ENCODE peak calls at places on chromosomes 7 and 10, in eight cellular contexts. One of them, this sample, is unnamed.

GRCh38 chr10:11234857-11235640 is 217.4 kb downstream of the CELF2 start:
- DNase-seq in Panc1: no peak
- DNase-seq in sigmoid colon: no peak
- DNase-seq in stomach: no peak
- DNase-seq in HL-60: no peak
- DNase-seq in H1: no peak
- DNase-seq in endothelial cell of umbilical vein: peak; percentile 13
- DNase-seq in upper lobe of left lung: no peak
- DNase-seq in this sample: no peak

GRCh38 chr10:49508249-49508648 is 30.7 kb downstream of the ERCC6 start:
- DNase-seq in HL-60: peak; percentile 45
- DNase-seq in stomach: no peak
- DNase-seq in Panc1: no peak
- DNase-seq in sigmoid colon: no peak
- DNase-seq in H1: no peak
- DNase-seq in endothelial cell of umbilical vein: no peak
- DNase-seq in upper lobe of left lung: no peak
- DNase-seq in this sample: no peak

GRCh38 chr7:115040526-115040925 is 118.6 kb downstream of the MDFIC start:
- DNase-seq in upper lobe of left lung: no peak
- DNase-seq in sigmoid colon: no peak
- DNase-seq in endothelial cell of umbilical vein: no peak
- DNase-seq in H1: no peak
- DNase-seq in HL-60: no peak
- DNase-seq in Panc1: no peak
- DNase-seq in stomach: no peak
- DNase-seq in this sample: no peak

GRCh38 chr10:1163204-1163660 is 107.0 kb downstream of the WDR37 start:
- DNase-seq in Panc1: no peak
- DNase-seq in sigmoid colon: no peak
- DNase-seq in upper lobe of left lung: peak; percentile 62
- DNase-seq in stomach: peak; percentile 17
- DNase-seq in HL-60: no peak
- DNase-seq in H1: no peak
- DNase-seq in endothelial cell of umbilical vein: no peak
- DNase-seq in this sample: no peak

GRCh38 chr7:15667999-15668398 is 18.5 kb downstream of the MEOX2 start:
- DNase-seq in stomach: no peak
- DNase-seq in upper lobe of left lung: no peak
- DNase-seq in HL-60: no peak
- DNase-seq in Panc1: no peak
- DNase-seq in endothelial cell of umbilical vein: no peak
- DNase-seq in H1: no peak
- DNase-seq in sigmoid colon: no peak
- DNase-seq in this sample: peak; percentile 35

GRCh38 chr7:26705567-26705966 is 158.8 kb downstream of the SKAP2 start:
- DNase-seq in endothelial cell of umbilical vein: peak; percentile 96
- DNase-seq in upper lobe of left lung: no peak
- DNase-seq in HL-60: no peak
- DNase-seq in stomach: no peak
- DNase-seq in H1: no peak
- DNase-seq in Panc1: peak; percentile 73
- DNase-seq in sigmoid colon: no peak
- DNase-seq in this sample: no peak

GRCh38 chr10:1737222-1738061 is at the start of gene ADARB2:
- DNase-seq in endothelial cell of umbilical vein: no peak
- DNase-seq in H1: peak; percentile 85
- DNase-seq in upper lobe of left lung: peak; percentile 84
- DNase-seq in HL-60: no peak
- DNase-seq in stomach: peak; percentile 58
- DNase-seq in sigmoid colon: no peak
- DNase-seq in Panc1: no peak
- DNase-seq in this sample: no peak

GRCh38 chr7:31744294-31744874 is 57.4 kb downstream of the PPP1R17 start:
- DNase-seq in Panc1: peak; percentile 59
- DNase-seq in endothelial cell of umbilical vein: peak; percentile 79
- DNase-seq in stomach: peak; percentile 61
- DNase-seq in HL-60: peak; percentile 59
- DNase-seq in sigmoid colon: peak; percentile 76
- DNase-seq in upper lobe of left lung: no peak
- DNase-seq in H1: peak; percentile 67
- DNase-seq in this sample: peak; percentile 65

GRCh38 chr10:92490387-92490786 is 83.5 kb downstream of the IDE start:
- DNase-seq in Panc1: no peak
- DNase-seq in sigmoid colon: no peak
- DNase-seq in H1: no peak
- DNase-seq in stomach: no peak
- DNase-seq in upper lobe of left lung: no peak
- DNase-seq in endothelial cell of umbilical vein: no peak
- DNase-seq in HL-60: no peak
- DNase-seq in this sample: no peak

GRCh38 chr7:112422842-112423496 is 27.3 kb upstream of the IFRD1 start:
- DNase-seq in upper lobe of left lung: no peak
- DNase-seq in Panc1: no peak
- DNase-seq in HL-60: peak; percentile 91
- DNase-seq in sigmoid colon: peak; percentile 78
- DNase-seq in endothelial cell of umbilical vein: peak; percentile 94
- DNase-seq in H1: peak; percentile 63
- DNase-seq in stomach: peak; percentile 90
- DNase-seq in this sample: peak; percentile 55

DNA sequence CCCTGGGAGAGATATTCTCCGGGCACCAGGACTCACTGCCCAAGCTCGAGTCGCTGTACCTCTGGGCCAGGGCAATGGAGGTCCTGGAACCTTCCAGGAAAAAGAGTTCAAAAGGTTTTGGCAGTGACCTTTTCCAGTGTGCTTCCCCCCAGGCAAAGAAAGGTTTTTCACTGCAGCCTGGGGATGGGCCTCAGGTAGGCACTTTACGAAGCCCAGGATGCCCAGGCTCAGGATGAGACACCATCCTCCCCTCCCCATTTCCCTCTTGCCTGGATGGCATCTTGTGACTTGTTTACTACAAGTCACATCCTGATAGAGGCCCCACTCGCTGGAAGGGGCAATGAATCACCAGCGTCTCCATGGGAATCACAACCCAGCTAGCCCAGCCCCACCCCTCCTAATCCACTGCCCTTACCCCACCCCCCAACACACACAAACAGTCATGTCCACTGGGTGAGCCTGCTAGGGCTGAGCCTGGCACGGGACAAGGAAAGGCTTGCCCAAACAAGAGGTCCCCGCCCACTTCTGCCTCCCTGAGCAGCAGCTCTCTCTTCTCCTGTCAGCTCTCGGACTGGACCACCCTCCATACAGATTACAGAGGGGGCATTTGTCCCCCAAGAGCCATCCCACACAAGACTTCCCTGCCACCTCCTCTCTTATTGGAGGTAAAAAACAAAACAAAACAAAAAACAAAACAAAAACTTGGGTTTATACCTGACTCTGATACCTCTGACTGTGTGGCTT is 93.9 kb upstream of the SMNDC1 start:
- DNase-seq in sigmoid colon: no peak
- DNase-seq in upper lobe of left lung: no peak
- DNase-seq in HL-60: no peak
- DNase-seq in stomach: peak; percentile 79
- DNase-seq in endothelial cell of umbilical vein: peak; percentile 99
- DNase-seq in Panc1: peak; percentile 99
- DNase-seq in H1: no peak
- DNase-seq in this sample: peak; percentile 84
- TF ChIP-seq POLR2AphosphoS5 in sigmoid colon: no peak
- TF ChIP-seq POLR2AphosphoS5 in upper lobe of left lung: peak; percentile 25
- TF ChIP-seq POLR2AphosphoS5 in HL-60: no peak
- TF ChIP-seq POLR2AphosphoS5 in stomach: peak; percentile 15
- TF ChIP-seq POLR2AphosphoS5 in endothelial cell of umbilical vein: peak; percentile 75
- TF ChIP-seq POLR2AphosphoS5 in Panc1: peak; percentile 33
- TF ChIP-seq POLR2AphosphoS5 in H1: no peak
- TF ChIP-seq POLR2AphosphoS5 in this sample: peak; percentile 33

GRCh38 chr10:66928000-66928770 is 2.3 kb downstream of the LRRTM3 start:
- DNase-seq in endothelial cell of umbilical vein: no peak
- DNase-seq in stomach: no peak
- DNase-seq in upper lobe of left lung: peak; percentile 32
- DNase-seq in Panc1: no peak
- DNase-seq in HL-60: no peak
- DNase-seq in sigmoid colon: peak; percentile 49
- DNase-seq in H1: peak; percentile 52
- DNase-seq in this sample: no peak

GRCh38 chr10:66926841-66927240 is 1.0 kb downstream of the LRRTM3 start:
- DNase-seq in Panc1: no peak
- DNase-seq in sigmoid colon: no peak
- DNase-seq in endothelial cell of umbilical vein: no peak
- DNase-seq in stomach: no peak
- DNase-seq in H1: no peak
- DNase-seq in upper lobe of left lung: no peak
- DNase-seq in HL-60: no peak
- DNase-seq in this sample: no peak

GRCh38 chr10:66927271-66927950 is 1.6 kb downstream of the LRRTM3 start:
- DNase-seq in HL-60: no peak
- DNase-seq in Panc1: no peak
- DNase-seq in endothelial cell of umbilical vein: no peak
- DNase-seq in upper lobe of left lung: no peak
- DNase-seq in sigmoid colon: no peak
- DNase-seq in H1: no peak
- DNase-seq in stomach: no peak
- DNase-seq in this sample: no peak

GRCh38 chr10:66924674-66925345 is 1.0 kb upstream of the LRRTM3 start:
- DNase-seq in H1: no peak
- DNase-seq in endothelial cell of umbilical vein: no peak
- DNase-seq in sigmoid colon: no peak
- DNase-seq in upper lobe of left lung: no peak
- DNase-seq in Panc1: no peak
- DNase-seq in HL-60: no peak
- DNase-seq in stomach: no peak
- DNase-seq in this sample: no peak

DNA sequence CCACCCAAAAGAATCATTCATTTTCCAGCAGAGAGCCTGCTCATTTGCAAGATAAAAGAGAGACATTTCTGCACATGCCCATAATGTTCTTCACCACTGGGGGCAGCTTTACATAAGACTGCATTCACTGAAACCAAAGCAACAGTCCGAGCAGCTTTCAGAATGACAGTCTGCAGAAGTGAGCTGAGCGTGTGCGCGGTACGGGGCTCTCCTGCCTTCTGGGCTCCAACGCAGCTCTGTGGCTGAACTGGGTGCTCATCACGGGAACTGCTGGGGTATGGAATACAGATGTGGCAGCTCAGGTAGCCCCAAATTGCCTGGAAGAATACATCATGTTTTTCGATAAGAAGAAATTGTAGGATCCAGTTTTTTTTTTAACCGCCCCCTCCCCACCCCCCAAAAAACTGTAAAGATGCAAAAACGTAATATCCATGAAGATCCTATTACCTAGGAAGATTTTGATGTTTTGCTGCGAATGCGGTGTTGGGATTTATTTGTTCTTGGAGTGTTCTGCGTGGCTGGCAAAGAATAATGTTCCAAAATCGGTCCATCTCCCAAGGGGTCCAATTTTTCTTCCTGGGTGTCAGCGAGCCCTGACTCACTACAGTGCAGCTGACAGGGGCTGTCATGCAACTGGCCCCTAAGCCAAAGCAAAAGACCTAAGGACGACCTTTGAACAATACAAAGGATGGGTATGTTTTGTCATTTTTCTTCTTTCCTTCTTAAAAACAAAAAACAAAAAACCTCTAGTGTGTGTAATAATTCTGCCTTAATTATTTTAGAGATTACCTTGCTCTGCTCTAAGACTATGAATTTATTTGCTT is at the start of gene LRRTM3:
- DNase-seq in stomach: peak; percentile 44
- DNase-seq in HL-60: peak; percentile 43
- DNase-seq in upper lobe of left lung: no peak
- DNase-seq in endothelial cell of umbilical vein: peak; percentile 53
- DNase-seq in Panc1: peak; percentile 20
- DNase-seq in sigmoid colon: peak; percentile 66
- DNase-seq in H1: peak; percentile 55
- DNase-seq in this sample: peak; percentile 34
- TF ChIP-seq POLR2AphosphoS5 in stomach: no peak
- TF ChIP-seq POLR2AphosphoS5 in HL-60: no peak
- TF ChIP-seq POLR2AphosphoS5 in upper lobe of left lung: no peak
- TF ChIP-seq POLR2AphosphoS5 in endothelial cell of umbilical vein: no peak
- TF ChIP-seq POLR2AphosphoS5 in Panc1: no peak
- TF ChIP-seq POLR2AphosphoS5 in sigmoid colon: no peak
- TF ChIP-seq POLR2AphosphoS5 in H1: no peak
- TF ChIP-seq POLR2AphosphoS5 in this sample: no peak

DNA sequence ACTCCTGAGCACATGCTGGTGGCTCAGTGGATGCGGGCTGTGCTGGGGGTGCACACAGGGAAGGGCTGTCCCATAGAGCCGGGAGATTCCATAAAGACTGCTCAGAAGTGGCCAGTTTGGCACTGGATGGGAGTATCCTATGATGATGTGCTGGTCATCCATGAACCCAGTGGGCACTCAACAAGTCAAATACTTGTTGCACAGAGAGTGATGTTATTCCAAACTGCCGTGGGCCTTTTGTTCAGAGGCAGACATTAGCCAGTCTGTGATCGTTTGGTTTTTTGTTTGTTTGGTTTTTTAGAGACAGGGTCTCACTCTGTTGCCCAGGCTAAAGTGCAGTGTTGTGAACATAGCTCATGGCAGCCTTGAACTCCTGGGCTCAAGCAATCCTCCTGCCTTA is 30.9 kb upstream of the SAMD8 start:
- DNase-seq in sigmoid colon: no peak
- DNase-seq in Panc1: no peak
- DNase-seq in H1: no peak
- DNase-seq in upper lobe of left lung: no peak
- DNase-seq in stomach: no peak
- DNase-seq in HL-60: no peak
- DNase-seq in endothelial cell of umbilical vein: no peak
- DNase-seq in this sample: no peak
- TF ChIP-seq POLR2AphosphoS5 in sigmoid colon: no peak
- TF ChIP-seq POLR2AphosphoS5 in Panc1: no peak
- TF ChIP-seq POLR2AphosphoS5 in H1: no peak
- TF ChIP-seq POLR2AphosphoS5 in upper lobe of left lung: no peak
- TF ChIP-seq POLR2AphosphoS5 in stomach: no peak
- TF ChIP-seq POLR2AphosphoS5 in HL-60: no peak
- TF ChIP-seq POLR2AphosphoS5 in endothelial cell of umbilical vein: no peak
- TF ChIP-seq POLR2AphosphoS5 in this sample: no peak

GRCh38 chr10:22932626-22933370 is 4.9 kb downstream of the ARMC3 start:
- DNase-seq in upper lobe of left lung: no peak
- DNase-seq in stomach: no peak
- DNase-seq in HL-60: no peak
- DNase-seq in H1: no peak
- DNase-seq in endothelial cell of umbilical vein: no peak
- DNase-seq in sigmoid colon: no peak
- DNase-seq in Panc1: no peak
- DNase-seq in this sample: no peak

GRCh38 chr10:22925088-22925487 is 2.8 kb upstream of the ARMC3 start:
- DNase-seq in endothelial cell of umbilical vein: no peak
- DNase-seq in H1: no peak
- DNase-seq in stomach: no peak
- DNase-seq in Panc1: no peak
- DNase-seq in HL-60: no peak
- DNase-seq in sigmoid colon: no peak
- DNase-seq in upper lobe of left lung: no peak
- DNase-seq in this sample: no peak

GRCh38 chr10:22931948-22932347 is 4.1 kb downstream of the ARMC3 start:
- DNase-seq in sigmoid colon: no peak
- DNase-seq in Panc1: peak; percentile 28
- DNase-seq in endothelial cell of umbilical vein: peak; percentile 73
- DNase-seq in upper lobe of left lung: no peak
- DNase-seq in HL-60: no peak
- DNase-seq in H1: no peak
- DNase-seq in stomach: peak; percentile 35
- DNase-seq in this sample: no peak

GRCh38 chr10:22927163-22927562 is 690 bp upstream of the ARMC3 start:
- DNase-seq in sigmoid colon: no peak
- DNase-seq in stomach: no peak
- DNase-seq in endothelial cell of umbilical vein: peak; percentile 1
- DNase-seq in Panc1: no peak
- DNase-seq in upper lobe of left lung: no peak
- DNase-seq in HL-60: no peak
- DNase-seq in H1: no peak
- DNase-seq in this sample: no peak

GRCh38 chr10:22927661-22928403 is at the start of gene ARMC3:
- DNase-seq in sigmoid colon: peak; percentile 65
- DNase-seq in endothelial cell of umbilical vein: peak; percentile 57
- DNase-seq in H1: peak; percentile 95
- DNase-seq in HL-60: peak; percentile 4
- DNase-seq in upper lobe of left lung: peak; percentile 94
- DNase-seq in stomach: peak; percentile 59
- DNase-seq in Panc1: peak; percentile 20
- DNase-seq in this sample: peak; percentile 38
- TF ChIP-seq POLR2AphosphoS5 in sigmoid colon: no peak
- TF ChIP-seq POLR2AphosphoS5 in endothelial cell of umbilical vein: no peak
- TF ChIP-seq POLR2AphosphoS5 in H1: peak; percentile 33
- TF ChIP-seq POLR2AphosphoS5 in HL-60: no peak
- TF ChIP-seq POLR2AphosphoS5 in upper lobe of left lung: no peak
- TF ChIP-seq POLR2AphosphoS5 in stomach: no peak
- TF ChIP-seq POLR2AphosphoS5 in Panc1: no peak
- TF ChIP-seq POLR2AphosphoS5 in this sample: no peak